ENCODE peak calls at places on chromosomes 16 and 17, in nine cellular contexts. T is heart left ventricle; P is right atrium auricular region; Z is GM18507; R is H9; K is adrenal gland; F is activated CD8-positive, alpha-beta T cell treated with anti-CD3 and anti-CD28 coated beads for 36 hours; B is activated naive CD4-positive, alpha-beta T cell; X is EH. G is an unnamed sample.

GRCh38 chr17:5955764-5956163 is 114.4 kb upstream of the WSCD1 start:
- DNase-seq in T (no peak), P (no peak), Z (no peak), R (no peak), K (no peak), F (no peak), B (no peak), X (no peak), G (no peak)

GRCh38 chr17:40615295-40615988 is 32.2 kb downstream of the SMARCE1 start:
- DNase-seq in T (no peak), P (no peak), Z (peak; percentile 54), R (peak; percentile 90), K (peak; percentile 39), F (peak; percentile 58), B (no peak), X (peak; percentile 42), G (no peak)

GRCh38 chr16:57695378-57696054 is 910 bp downstream of the DRC7 start:
- DNase-seq in T (no peak), P (no peak), Z (no peak), R (no peak), K (no peak), F (no peak), B (no peak), X (no peak), G (no peak)

GRCh38 chr17:17719199-17719940 is 38.1 kb downstream of the RAI1 start:
- DNase-seq in T (no peak), P (no peak), Z (no peak), R (no peak), K (no peak), F (no peak), B (no peak), X (no peak), G (no peak)

GRCh38 chr17:37045271-37045946 is 96.7 kb downstream of the AATF start:
- DNase-seq in T (no peak), P (no peak), Z (no peak), R (no peak), K (no peak), F (no peak), B (no peak), X (no peak), G (no peak)

GRCh38 chr17:43830510-43831145 is 2.3 kb downstream of the MPP3 start:
- DNase-seq in T (no peak), P (no peak), Z (no peak), R (no peak), K (no peak), F (peak; percentile 19), B (no peak), X (no peak), G (no peak)

GRCh38 chr16:16092925-16093624 is 130.2 kb downstream of the ABCC6 start:
- DNase-seq in T (no peak), P (no peak), Z (no peak), R (no peak), K (peak; percentile 32), F (no peak), B (no peak), X (peak; percentile 15), G (no peak)

GRCh38 chr16:84137287-84137686 is 7.7 kb downstream of the HSDL1 start:
- DNase-seq in T (no peak), P (no peak), Z (no peak), R (no peak), K (no peak), F (no peak), B (no peak), X (no peak), G (no peak)